ENCODE peak calls at places on chromosomes 11 and 22, in nine cellular contexts. One of them, this sample, is unnamed.

GRCh38 chr22:24107668-24108067 is 73.6 kb upstream of the SUSD2 start:
- DNase-seq in ovary: peak; percentile 87
- DNase-seq in body of pancreas: peak; percentile 60
- DNase-seq in A549: no peak
- DNase-seq in uterus: peak; percentile 94
- DNase-seq in breast epithelium: peak; percentile 89
- DNase-seq in transverse colon: peak; percentile 71
- DNase-seq in stomach: peak; percentile 61
- DNase-seq in HepG2: no peak
- DNase-seq in this sample: peak; percentile 43

GRCh38 chr11:46917109-46918086 is 952 bp downstream of the LRP4 start:
- DNase-seq in breast epithelium: no peak
- DNase-seq in transverse colon: peak; percentile 14
- DNase-seq in body of pancreas: no peak
- DNase-seq in A549: no peak
- DNase-seq in ovary: no peak
- DNase-seq in uterus: no peak
- DNase-seq in HepG2: peak; percentile 54
- DNase-seq in stomach: no peak
- DNase-seq in this sample: no peak

GRCh38 chr22:39556970-39557811 is 13.4 kb upstream of the CACNA1I start:
- DNase-seq in transverse colon: no peak
- DNase-seq in breast epithelium: no peak
- DNase-seq in uterus: no peak
- DNase-seq in HepG2: no peak
- DNase-seq in stomach: no peak
- DNase-seq in body of pancreas: no peak
- DNase-seq in A549: peak; percentile 33
- DNase-seq in ovary: peak; percentile 35
- DNase-seq in this sample: no peak

GRCh38 chr11:70702040-70702648 is 303.8 kb downstream of the CTTN start:
- DNase-seq in A549: no peak
- DNase-seq in ovary: no peak
- DNase-seq in transverse colon: no peak
- DNase-seq in HepG2: no peak
- DNase-seq in uterus: no peak
- DNase-seq in body of pancreas: no peak
- DNase-seq in breast epithelium: no peak
- DNase-seq in stomach: no peak
- DNase-seq in this sample: no peak

GRCh38 chr11:132202621-132203020 is 832.2 kb downstream of the NTM start:
- DNase-seq in HepG2: no peak
- DNase-seq in transverse colon: no peak
- DNase-seq in A549: no peak
- DNase-seq in breast epithelium: no peak
- DNase-seq in ovary: no peak
- DNase-seq in body of pancreas: no peak
- DNase-seq in uterus: no peak
- DNase-seq in stomach: no peak
- DNase-seq in this sample: no peak

GRCh38 chr11:62705401-62705800 is 1.8 kb downstream of the BSCL2 start:
- DNase-seq in HepG2: no peak
- DNase-seq in body of pancreas: peak; percentile 62
- DNase-seq in uterus: no peak
- DNase-seq in transverse colon: no peak
- DNase-seq in A549: no peak
- DNase-seq in ovary: no peak
- DNase-seq in stomach: no peak
- DNase-seq in breast epithelium: no peak
- DNase-seq in this sample: no peak

GRCh38 chr22:29524440-29525191 is 28.9 kb downstream of the THOC5 start:
- DNase-seq in A549: peak; percentile 26
- DNase-seq in transverse colon: peak; percentile 22
- DNase-seq in HepG2: peak; percentile 46
- DNase-seq in breast epithelium: no peak
- DNase-seq in ovary: peak; percentile 26
- DNase-seq in stomach: peak; percentile 27
- DNase-seq in body of pancreas: peak; percentile 34
- DNase-seq in uterus: no peak
- DNase-seq in this sample: no peak

GRCh38 chr11:31387379-31387778 is 17.7 kb downstream of the DNAJC24 start:
- DNase-seq in stomach: no peak
- DNase-seq in HepG2: no peak
- DNase-seq in A549: no peak
- DNase-seq in body of pancreas: no peak
- DNase-seq in ovary: no peak
- DNase-seq in breast epithelium: no peak
- DNase-seq in uterus: no peak
- DNase-seq in transverse colon: no peak
- DNase-seq in this sample: no peak

GRCh38 chr11:102345923-102346322 is 1.1 kb upstream of the BIRC2 start:
- DNase-seq in breast epithelium: no peak
- DNase-seq in stomach: no peak
- DNase-seq in HepG2: peak; percentile 64
- DNase-seq in transverse colon: no peak
- DNase-seq in uterus: no peak
- DNase-seq in ovary: no peak
- DNase-seq in A549: peak; percentile 37
- DNase-seq in body of pancreas: no peak
- DNase-seq in this sample: no peak

GRCh38 chr11:102981324-102981910 is 25.9 kb upstream of the MMP13 start:
- DNase-seq in stomach: no peak
- DNase-seq in transverse colon: no peak
- DNase-seq in uterus: no peak
- DNase-seq in body of pancreas: no peak
- DNase-seq in breast epithelium: no peak
- DNase-seq in HepG2: no peak
- DNase-seq in ovary: no peak
- DNase-seq in A549: no peak
- DNase-seq in this sample: no peak

GRCh38 chr22:16783930-16784354 is 41.3 kb downstream of the XKR3 start:
- DNase-seq in transverse colon: no peak
- DNase-seq in breast epithelium: no peak
- DNase-seq in body of pancreas: no peak
- DNase-seq in ovary: no peak
- DNase-seq in A549: peak; percentile 17
- DNase-seq in stomach: no peak
- DNase-seq in HepG2: peak; percentile 5
- DNase-seq in uterus: no peak
- DNase-seq in this sample: no peak

GRCh38 chr11:12079726-12080556 is 30.4 kb upstream of the MICAL2 start:
- DNase-seq in body of pancreas: no peak
- DNase-seq in ovary: peak; percentile 70
- DNase-seq in transverse colon: peak; percentile 56
- DNase-seq in stomach: peak; percentile 50
- DNase-seq in uterus: peak; percentile 84
- DNase-seq in breast epithelium: peak; percentile 62
- DNase-seq in HepG2: peak; percentile 59
- DNase-seq in A549: peak; percentile 96
- DNase-seq in this sample: no peak

GRCh38 chr11:2998073-2998850 is 6.1 kb upstream of the NAP1L4 start:
- DNase-seq in transverse colon: peak; percentile 42
- DNase-seq in A549: no peak
- DNase-seq in ovary: peak; percentile 5
- DNase-seq in breast epithelium: no peak
- DNase-seq in body of pancreas: peak; percentile 94
- DNase-seq in uterus: no peak
- DNase-seq in HepG2: no peak
- DNase-seq in stomach: peak; percentile 68
- DNase-seq in this sample: no peak

GRCh38 chr11:11845066-11845465 is 3.3 kb downstream of the USP47 start:
- DNase-seq in transverse colon: no peak
- DNase-seq in ovary: no peak
- DNase-seq in body of pancreas: peak; percentile 75
- DNase-seq in uterus: no peak
- DNase-seq in HepG2: no peak
- DNase-seq in stomach: no peak
- DNase-seq in A549: no peak
- DNase-seq in breast epithelium: no peak
- DNase-seq in this sample: no peak

GRCh38 chr22:42934338-42934737 is 77.3 kb upstream of the ARFGAP3 start:
- DNase-seq in body of pancreas: no peak
- DNase-seq in uterus: no peak
- DNase-seq in transverse colon: no peak
- DNase-seq in ovary: no peak
- DNase-seq in stomach: no peak
- DNase-seq in A549: no peak
- DNase-seq in HepG2: no peak
- DNase-seq in breast epithelium: no peak
- DNase-seq in this sample: no peak
- TF ChIP-seq POLR2A in body of pancreas: no peak
- TF ChIP-seq POLR2A in uterus: no peak
- TF ChIP-seq POLR2A in transverse colon: no peak
- TF ChIP-seq POLR2A in ovary: no peak
- TF ChIP-seq POLR2A in stomach: no peak
- TF ChIP-seq POLR2A in A549: no peak
- TF ChIP-seq POLR2A in HepG2: no peak
- TF ChIP-seq POLR2A in breast epithelium: no peak
- TF ChIP-seq POLR2A in this sample: no peak

GRCh38 chr11:73048446-73048845 is 93.7 kb downstream of the FCHSD2 start:
- DNase-seq in A549: no peak
- DNase-seq in transverse colon: no peak
- DNase-seq in stomach: no peak
- DNase-seq in uterus: no peak
- DNase-seq in body of pancreas: no peak
- DNase-seq in HepG2: no peak
- DNase-seq in breast epithelium: no peak
- DNase-seq in ovary: no peak
- DNase-seq in this sample: no peak

DNA sequence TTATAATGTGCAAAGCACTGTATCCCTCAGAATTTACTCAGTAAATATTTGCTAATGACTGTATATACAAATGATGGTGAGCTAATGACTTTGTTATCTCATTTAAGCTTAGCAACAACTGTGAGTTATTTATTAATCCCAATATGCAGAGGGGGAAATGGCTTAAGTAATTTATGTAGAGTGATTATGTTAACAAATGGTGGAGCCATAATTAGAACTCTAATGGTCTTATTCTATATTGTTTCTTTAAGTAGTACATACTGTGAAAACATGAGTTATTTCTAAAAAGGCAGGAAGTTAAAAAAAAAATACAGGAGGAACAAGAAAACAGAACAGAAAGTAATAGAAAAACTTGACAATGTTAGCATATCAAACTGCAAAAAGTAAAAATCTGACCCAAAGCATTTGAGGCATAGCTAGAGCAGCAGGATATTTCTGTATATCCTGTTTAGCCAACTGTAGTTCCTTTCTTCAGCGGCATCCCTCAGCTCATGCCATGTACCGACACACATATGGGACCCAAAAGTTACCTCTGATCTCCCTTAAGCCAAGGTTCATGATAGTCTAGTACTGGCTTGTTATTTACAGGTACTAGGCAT is 94.2 kb downstream of the FCHSD2 start:
- DNase-seq in HepG2: no peak
- DNase-seq in A549: no peak
- DNase-seq in uterus: no peak
- DNase-seq in body of pancreas: no peak
- DNase-seq in ovary: no peak
- DNase-seq in transverse colon: no peak
- DNase-seq in breast epithelium: no peak
- DNase-seq in stomach: no peak
- DNase-seq in this sample: no peak
- TF ChIP-seq POLR2A in HepG2: no peak
- TF ChIP-seq POLR2A in A549: no peak
- TF ChIP-seq POLR2A in uterus: no peak
- TF ChIP-seq POLR2A in body of pancreas: no peak
- TF ChIP-seq POLR2A in ovary: no peak
- TF ChIP-seq POLR2A in transverse colon: no peak
- TF ChIP-seq POLR2A in breast epithelium: no peak
- TF ChIP-seq POLR2A in stomach: no peak
- TF ChIP-seq POLR2A in this sample: no peak

GRCh38 chr11:74070713-74071506 is 62.0 kb upstream of the UCP3 start:
- DNase-seq in uterus: no peak
- DNase-seq in HepG2: no peak
- DNase-seq in stomach: no peak
- DNase-seq in body of pancreas: no peak
- DNase-seq in breast epithelium: no peak
- DNase-seq in transverse colon: no peak
- DNase-seq in A549: peak; percentile 76
- DNase-seq in ovary: no peak
- DNase-seq in this sample: no peak
- TF ChIP-seq POLR2A in uterus: no peak
- TF ChIP-seq POLR2A in HepG2: no peak
- TF ChIP-seq POLR2A in stomach: no peak
- TF ChIP-seq POLR2A in body of pancreas: no peak
- TF ChIP-seq POLR2A in breast epithelium: no peak
- TF ChIP-seq POLR2A in transverse colon: no peak
- TF ChIP-seq POLR2A in A549: no peak
- TF ChIP-seq POLR2A in ovary: no peak
- TF ChIP-seq POLR2A in this sample: no peak

GRCh38 chr11:57530596-57531507 is at the start of gene TIMM10:
- DNase-seq in transverse colon: peak; percentile 96
- DNase-seq in A549: peak; percentile 99
- DNase-seq in ovary: peak; percentile 93
- DNase-seq in uterus: peak; percentile 95
- DNase-seq in body of pancreas: peak; percentile 99
- DNase-seq in breast epithelium: peak; percentile 97
- DNase-seq in stomach: peak; percentile 98
- DNase-seq in HepG2: peak; percentile 99
- DNase-seq in this sample: peak; percentile 84
- TF ChIP-seq POLR2A in transverse colon: peak; percentile 59
- TF ChIP-seq POLR2A in A549: peak; percentile 18
- TF ChIP-seq POLR2A in ovary: no peak
- TF ChIP-seq POLR2A in uterus: peak; percentile 34
- TF ChIP-seq POLR2A in body of pancreas: peak; percentile 82
- TF ChIP-seq POLR2A in breast epithelium: no peak
- TF ChIP-seq POLR2A in stomach: peak; percentile 10
- TF ChIP-seq POLR2A in HepG2: peak; percentile 70
- TF ChIP-seq POLR2A in this sample: peak; percentile 41

DNA sequence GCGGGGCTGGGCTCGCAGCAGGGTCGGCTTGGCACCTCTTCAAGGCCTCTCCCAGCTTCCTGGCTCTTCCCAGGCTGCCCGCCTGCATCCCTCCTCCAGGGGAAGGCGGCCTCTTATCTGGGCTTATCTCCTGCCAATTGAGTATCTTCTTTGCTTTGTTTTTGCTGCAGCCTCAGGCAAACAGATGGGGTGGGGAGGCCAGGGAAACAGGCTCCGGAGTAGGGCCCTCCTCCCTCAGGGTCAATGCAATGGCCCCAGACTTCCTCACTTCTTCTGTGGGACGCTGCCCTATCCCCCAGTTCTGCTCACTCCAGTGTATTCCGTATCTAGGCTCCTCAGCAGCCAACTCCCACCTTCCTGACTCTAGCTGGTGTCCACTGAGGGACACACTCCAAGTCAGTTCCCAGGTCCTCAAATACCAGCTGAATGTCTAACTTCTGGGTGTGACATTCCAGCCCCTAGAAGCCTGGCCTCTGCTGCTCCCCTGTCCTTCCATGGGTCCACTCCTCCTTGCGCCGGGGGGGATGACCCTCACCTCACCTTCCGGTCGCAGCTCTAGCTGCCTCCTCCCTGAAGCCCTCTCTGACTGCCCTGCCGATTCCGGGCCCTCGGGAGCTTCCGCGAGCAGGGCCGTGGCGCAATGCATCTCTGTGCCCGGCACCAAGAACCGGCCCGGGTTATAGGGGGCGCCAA is 15.6 kb downstream of the BAD start:
- DNase-seq in uterus: peak; percentile 79
- DNase-seq in body of pancreas: peak; percentile 70
- DNase-seq in HepG2: peak; percentile 33
- DNase-seq in breast epithelium: peak; percentile 42
- DNase-seq in A549: peak; percentile 76
- DNase-seq in stomach: peak; percentile 69
- DNase-seq in transverse colon: peak; percentile 75
- DNase-seq in ovary: peak; percentile 90
- DNase-seq in this sample: no peak
- TF ChIP-seq POLR2A in uterus: peak; percentile 28
- TF ChIP-seq POLR2A in body of pancreas: no peak
- TF ChIP-seq POLR2A in HepG2: no peak
- TF ChIP-seq POLR2A in breast epithelium: no peak
- TF ChIP-seq POLR2A in A549: no peak
- TF ChIP-seq POLR2A in stomach: no peak
- TF ChIP-seq POLR2A in transverse colon: no peak
- TF ChIP-seq POLR2A in ovary: no peak
- TF ChIP-seq POLR2A in this sample: peak; percentile 30

This sample was measured in H54.